ENCODE peak calls at places on chromosomes 5 and 9, in six cellular contexts. One of them, this sample, is unnamed. For H3K4me1, the result is how much of the 10 kb centered on the place peaks cover.

GRCh38 chr9:105079457-105079856 is 151.5 kb upstream of the ABCA1 start:
- DNase-seq in pancreas: no peak
- DNase-seq in adrenal gland: no peak
- DNase-seq in right lobe of liver: no peak
- DNase-seq in colonic mucosa: no peak
- DNase-seq in naive thymus-derived CD4-positive, alpha-beta T cell: no peak
- DNase-seq in this sample: no peak

GRCh38 chr9:108443741-108444140 is 412.0 kb downstream of the ACTL7B start:
- DNase-seq in pancreas: no peak
- DNase-seq in adrenal gland: no peak
- DNase-seq in right lobe of liver: no peak
- DNase-seq in colonic mucosa: no peak
- DNase-seq in naive thymus-derived CD4-positive, alpha-beta T cell: no peak
- DNase-seq in this sample: no peak

GRCh38 chr9:908806-909205 is 67.3 kb downstream of the DMRT1 start:
- DNase-seq in pancreas: no peak
- DNase-seq in adrenal gland: no peak
- DNase-seq in right lobe of liver: no peak
- DNase-seq in colonic mucosa: no peak
- DNase-seq in naive thymus-derived CD4-positive, alpha-beta T cell: no peak
- DNase-seq in this sample: no peak

GRCh38 chr9:592225-592624 is 249.3 kb upstream of the DMRT1 start:
- DNase-seq in pancreas: no peak
- DNase-seq in adrenal gland: no peak
- DNase-seq in right lobe of liver: no peak
- DNase-seq in colonic mucosa: peak
- DNase-seq in naive thymus-derived CD4-positive, alpha-beta T cell: no peak
- DNase-seq in this sample: no peak

GRCh38 chr5:92580814-92581213 is 1000.2 kb downstream of the NR2F1-AS1 start:
- DNase-seq in pancreas: no peak
- DNase-seq in adrenal gland: no peak
- DNase-seq in right lobe of liver: no peak
- DNase-seq in colonic mucosa: no peak
- DNase-seq in naive thymus-derived CD4-positive, alpha-beta T cell: no peak
- DNase-seq in this sample: no peak

GRCh38 chr5:136099870-136100269 is 32.8 kb upstream of the SMAD5 start:
- DNase-seq in pancreas: no peak
- DNase-seq in adrenal gland: no peak
- DNase-seq in right lobe of liver: no peak
- DNase-seq in colonic mucosa: no peak
- DNase-seq in naive thymus-derived CD4-positive, alpha-beta T cell: no peak
- DNase-seq in this sample: no peak

GRCh38 chr5:83472213-83472507 is 616 bp downstream of the VCAN start:
- DNase-seq in pancreas: no peak
- DNase-seq in adrenal gland: no peak
- DNase-seq in right lobe of liver: no peak
- DNase-seq in colonic mucosa: no peak
- DNase-seq in naive thymus-derived CD4-positive, alpha-beta T cell: no peak
- DNase-seq in this sample: no peak

GRCh38 chr5:89417990-89418820 is 535.2 kb upstream of the MEF2C start:
- DNase-seq in pancreas: no peak
- DNase-seq in adrenal gland: no peak
- DNase-seq in right lobe of liver: no peak
- DNase-seq in colonic mucosa: no peak
- DNase-seq in naive thymus-derived CD4-positive, alpha-beta T cell: no peak
- DNase-seq in this sample: no peak

GRCh38 chr5:74903165-74903787 is 37.1 kb upstream of the FAM169A start:
- DNase-seq in pancreas: peak
- DNase-seq in adrenal gland: peak
- DNase-seq in right lobe of liver: peak
- DNase-seq in colonic mucosa: peak
- DNase-seq in naive thymus-derived CD4-positive, alpha-beta T cell: peak
- DNase-seq in this sample: no peak

GRCh38 chr5:141783599-141784296 is 94.5 kb downstream of the PCDH1 start:
- DNase-seq in pancreas: no peak
- DNase-seq in adrenal gland: no peak
- DNase-seq in right lobe of liver: no peak
- DNase-seq in colonic mucosa: no peak
- DNase-seq in naive thymus-derived CD4-positive, alpha-beta T cell: no peak
- DNase-seq in this sample: no peak

GRCh38 chr9:124869986-124870560 is 8.1 kb downstream of the ARPC5L start:
- DNase-seq in pancreas: no peak
- DNase-seq in adrenal gland: peak
- DNase-seq in right lobe of liver: peak
- DNase-seq in colonic mucosa: peak
- DNase-seq in naive thymus-derived CD4-positive, alpha-beta T cell: peak
- DNase-seq in this sample: peak

DNA sequence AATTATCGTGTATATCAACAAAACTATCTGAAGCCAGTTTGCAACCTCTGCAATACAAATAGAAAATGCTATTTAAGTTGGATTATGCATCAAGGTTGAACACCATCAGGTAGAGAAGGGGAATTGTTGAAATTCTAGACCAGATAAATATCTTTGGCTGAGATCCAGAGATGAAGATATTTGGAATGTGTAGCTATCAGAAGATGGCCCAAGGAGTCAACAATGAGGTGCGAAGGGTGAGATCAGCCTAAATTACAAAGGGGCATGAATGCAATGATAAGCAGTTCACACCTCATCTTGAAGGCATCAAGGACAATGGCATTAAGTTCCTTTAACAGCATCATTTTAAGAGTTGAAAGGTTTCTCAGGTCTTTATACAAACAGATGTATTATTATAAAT is 572.1 kb upstream of the DMAC1 start:
- DNase-seq in pancreas: no peak
- DNase-seq in adrenal gland: no peak
- DNase-seq in right lobe of liver: no peak
- DNase-seq in colonic mucosa: no peak
- DNase-seq in naive thymus-derived CD4-positive, alpha-beta T cell: no peak
- DNase-seq in this sample: no peak
- H3K27ac ChIP-seq in pancreas: no peak
- H3K27ac ChIP-seq in adrenal gland: no peak
- H3K27ac ChIP-seq in right lobe of liver: no peak
- H3K27ac ChIP-seq in colonic mucosa: no peak
- H3K27ac ChIP-seq in naive thymus-derived CD4-positive, alpha-beta T cell: no peak
- H3K27ac ChIP-seq in this sample: no peak

GRCh38 chr5:181042036-181042435 is 2.0 kb downstream of the BTNL9 start:
- DNase-seq in pancreas: peak
- DNase-seq in adrenal gland: no peak
- DNase-seq in right lobe of liver: no peak
- DNase-seq in colonic mucosa: no peak
- DNase-seq in naive thymus-derived CD4-positive, alpha-beta T cell: no peak
- DNase-seq in this sample: no peak
- H3K4me1 ChIP-seq in pancreas: under half
- H3K4me1 ChIP-seq in adrenal gland: under half
- H3K4me1 ChIP-seq in right lobe of liver: under half
- H3K4me1 ChIP-seq in colonic mucosa: under half
- H3K4me1 ChIP-seq in naive thymus-derived CD4-positive, alpha-beta T cell: under half
- H3K4me1 ChIP-seq in this sample: under half

GRCh38 chr5:116650544-116650943 is 75.9 kb upstream of the SEMA6A start:
- DNase-seq in pancreas: no peak
- DNase-seq in adrenal gland: no peak
- DNase-seq in right lobe of liver: no peak
- DNase-seq in colonic mucosa: no peak
- DNase-seq in naive thymus-derived CD4-positive, alpha-beta T cell: no peak
- DNase-seq in this sample: no peak

GRCh38 chr5:116650964-116651363 is 76.3 kb upstream of the SEMA6A start:
- DNase-seq in pancreas: no peak
- DNase-seq in adrenal gland: no peak
- DNase-seq in right lobe of liver: no peak
- DNase-seq in colonic mucosa: no peak
- DNase-seq in naive thymus-derived CD4-positive, alpha-beta T cell: no peak
- DNase-seq in this sample: no peak

GRCh38 chr5:116652903-116653302 is 78.3 kb upstream of the SEMA6A start:
- DNase-seq in pancreas: no peak
- DNase-seq in adrenal gland: no peak
- DNase-seq in right lobe of liver: no peak
- DNase-seq in colonic mucosa: no peak
- DNase-seq in naive thymus-derived CD4-positive, alpha-beta T cell: no peak
- DNase-seq in this sample: no peak

GRCh38 chr5:116651653-116652052 is 77.0 kb upstream of the SEMA6A start:
- DNase-seq in pancreas: no peak
- DNase-seq in adrenal gland: no peak
- DNase-seq in right lobe of liver: no peak
- DNase-seq in colonic mucosa: no peak
- DNase-seq in naive thymus-derived CD4-positive, alpha-beta T cell: no peak
- DNase-seq in this sample: no peak

DNA sequence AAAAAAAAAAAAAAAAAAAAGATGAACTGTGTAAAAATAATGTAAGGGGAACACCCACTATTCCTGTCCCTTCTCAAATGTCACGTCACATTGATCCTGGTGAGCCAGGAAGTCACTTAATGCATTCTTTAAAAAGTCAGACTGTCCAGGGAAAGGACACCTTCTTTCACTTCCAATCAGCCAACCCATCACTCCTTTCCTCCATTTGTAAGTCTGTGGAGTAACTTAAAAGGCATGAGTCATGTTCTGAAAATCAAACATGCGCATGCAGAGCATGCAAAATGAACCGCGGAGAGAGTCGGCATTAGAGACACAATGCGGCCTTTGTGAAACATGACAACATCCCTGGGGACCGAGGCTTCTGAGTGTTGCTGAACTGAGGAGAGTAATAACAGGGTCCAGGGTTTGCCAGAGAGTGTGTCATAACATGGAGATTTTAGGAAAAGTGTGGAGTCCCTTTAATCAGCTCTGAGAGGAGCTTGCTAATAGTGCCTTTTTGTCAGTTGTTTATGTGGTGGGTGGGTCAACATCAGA is 77.6 kb upstream of the SEMA6A start:
- DNase-seq in pancreas: no peak
- DNase-seq in adrenal gland: peak
- DNase-seq in right lobe of liver: no peak
- DNase-seq in colonic mucosa: no peak
- DNase-seq in naive thymus-derived CD4-positive, alpha-beta T cell: no peak
- DNase-seq in this sample: no peak
- H3K4me3 ChIP-seq in pancreas: no peak
- H3K4me3 ChIP-seq in adrenal gland: no peak
- H3K4me3 ChIP-seq in right lobe of liver: no peak
- H3K4me3 ChIP-seq in colonic mucosa: no peak
- H3K4me3 ChIP-seq in naive thymus-derived CD4-positive, alpha-beta T cell: no peak
- H3K4me3 ChIP-seq in this sample: no peak

GRCh38 chr9:91727972-91728371 is 222.1 kb downstream of the ROR2 start:
- DNase-seq in pancreas: no peak
- DNase-seq in adrenal gland: no peak
- DNase-seq in right lobe of liver: no peak
- DNase-seq in colonic mucosa: no peak
- DNase-seq in naive thymus-derived CD4-positive, alpha-beta T cell: no peak
- DNase-seq in this sample: no peak
- H3K27ac ChIP-seq in pancreas: no peak
- H3K27ac ChIP-seq in adrenal gland: no peak
- H3K27ac ChIP-seq in right lobe of liver: no peak
- H3K27ac ChIP-seq in colonic mucosa: no peak
- H3K27ac ChIP-seq in naive thymus-derived CD4-positive, alpha-beta T cell: no peak
- H3K27ac ChIP-seq in this sample: no peak

GRCh38 chr9:136629001-136629878 is 33.5 kb upstream of the EGFL7 start:
- DNase-seq in pancreas: no peak
- DNase-seq in adrenal gland: no peak
- DNase-seq in right lobe of liver: peak
- DNase-seq in colonic mucosa: peak
- DNase-seq in naive thymus-derived CD4-positive, alpha-beta T cell: no peak
- DNase-seq in this sample: peak

GRCh38 chr9:136628287-136628686 is 34.4 kb upstream of the EGFL7 start:
- DNase-seq in pancreas: peak
- DNase-seq in adrenal gland: no peak
- DNase-seq in right lobe of liver: no peak
- DNase-seq in colonic mucosa: peak
- DNase-seq in naive thymus-derived CD4-positive, alpha-beta T cell: no peak
- DNase-seq in this sample: no peak

GRCh38 chr9:136630662-136630992 is 32.1 kb upstream of the EGFL7 start:
- DNase-seq in pancreas: no peak
- DNase-seq in adrenal gland: no peak
- DNase-seq in right lobe of liver: no peak
- DNase-seq in colonic mucosa: no peak
- DNase-seq in naive thymus-derived CD4-positive, alpha-beta T cell: no peak
- DNase-seq in this sample: no peak

GRCh38 chr9:136629879-136630661 is 32.6 kb upstream of the EGFL7 start:
- DNase-seq in pancreas: peak
- DNase-seq in adrenal gland: peak
- DNase-seq in right lobe of liver: peak
- DNase-seq in colonic mucosa: peak
- DNase-seq in naive thymus-derived CD4-positive, alpha-beta T cell: peak
- DNase-seq in this sample: peak

DNA sequence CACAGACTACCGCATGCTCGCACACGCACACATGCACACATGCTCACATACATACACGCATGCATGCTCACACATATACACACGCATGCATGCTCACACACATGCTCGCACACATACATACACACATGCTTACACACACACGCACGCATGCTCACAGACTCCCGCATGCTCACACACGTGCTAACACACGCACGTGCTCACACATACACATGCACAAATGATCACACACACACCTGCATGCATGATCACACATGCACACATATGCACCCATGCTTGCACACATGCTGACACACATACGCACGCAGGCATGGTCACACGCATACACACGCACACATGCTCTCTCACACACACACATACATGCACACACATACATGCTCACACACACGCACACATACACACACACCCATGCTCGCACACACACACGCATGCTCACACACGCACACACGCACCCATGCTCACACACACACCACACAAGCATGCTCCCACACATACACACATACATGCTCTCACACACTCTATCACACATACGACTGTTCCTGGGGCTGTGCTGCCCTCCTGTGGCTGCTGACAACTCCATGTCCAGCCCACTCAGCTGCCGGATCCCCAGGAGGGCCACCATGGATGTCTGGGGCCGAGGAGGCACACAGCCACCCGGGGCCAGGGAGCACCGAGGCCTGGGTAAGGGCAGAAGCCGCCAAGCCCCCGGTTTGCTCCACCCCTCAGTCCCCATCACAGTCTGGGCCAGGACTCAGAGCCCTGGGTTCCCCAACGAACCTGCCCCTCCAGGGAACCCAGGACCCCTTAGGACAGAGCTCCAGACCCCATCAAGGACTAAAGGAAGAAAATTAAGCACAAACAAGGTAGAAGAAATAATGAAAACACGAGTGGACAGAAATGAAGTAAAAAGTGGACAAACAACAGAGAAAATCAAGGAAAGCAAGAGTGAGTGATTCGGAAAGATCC is 31.4 kb upstream of the EGFL7 start:
- DNase-seq in pancreas: peak
- DNase-seq in adrenal gland: peak
- DNase-seq in right lobe of liver: peak
- DNase-seq in colonic mucosa: peak
- DNase-seq in naive thymus-derived CD4-positive, alpha-beta T cell: peak
- DNase-seq in this sample: peak
- H3K4me1 ChIP-seq in pancreas: under half
- H3K4me1 ChIP-seq in adrenal gland: under half
- H3K4me1 ChIP-seq in right lobe of liver: under half
- H3K4me1 ChIP-seq in colonic mucosa: under half
- H3K4me1 ChIP-seq in naive thymus-derived CD4-positive, alpha-beta T cell: under half
- H3K4me1 ChIP-seq in this sample: under half

DNA sequence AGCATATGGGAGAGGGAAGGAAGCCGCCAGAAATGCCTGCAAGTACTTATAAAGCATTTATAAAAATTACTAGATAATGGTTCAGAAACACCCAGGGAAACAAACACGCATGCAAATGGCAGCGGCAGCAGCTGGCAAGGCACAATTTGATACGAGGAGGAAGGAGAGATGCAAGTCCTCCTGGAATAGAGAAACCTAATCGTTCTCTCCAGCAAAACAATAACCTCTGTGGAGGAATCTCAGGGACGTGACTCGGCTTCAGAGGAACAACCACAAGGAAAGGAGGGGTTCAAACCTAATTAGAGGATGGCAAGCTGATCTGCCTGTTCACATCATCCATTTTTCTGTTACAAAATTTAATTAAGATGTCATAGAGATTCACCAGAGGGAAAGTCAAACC is 8.8 kb downstream of the TTLL11 start:
- DNase-seq in pancreas: no peak
- DNase-seq in adrenal gland: no peak
- DNase-seq in right lobe of liver: no peak
- DNase-seq in colonic mucosa: no peak
- DNase-seq in naive thymus-derived CD4-positive, alpha-beta T cell: no peak
- DNase-seq in this sample: no peak
- H3K4me3 ChIP-seq in pancreas: no peak
- H3K4me3 ChIP-seq in adrenal gland: no peak
- H3K4me3 ChIP-seq in right lobe of liver: no peak
- H3K4me3 ChIP-seq in colonic mucosa: no peak
- H3K4me3 ChIP-seq in naive thymus-derived CD4-positive, alpha-beta T cell: no peak
- H3K4me3 ChIP-seq in this sample: no peak